ENCODE peak calls at places on chromosomes 4 and X, in five cellular contexts. H is BJ, Q is AG20443, G is T follicular helper cell, V is astrocyte of the cerebellum. N is an unnamed sample.

GRCh38 chr4:152536545-152537182 is 772 bp upstream of the FBXW7 start:
- DNase-seq in H (no peak), Q (peak), V (no peak), G (peak), N (peak)

GRCh38 chrX:13008851-13009250 is 33.9 kb downstream of the TMSB4X start:
- DNase-seq in G (no peak), V (no peak), H (no peak), Q (no peak), N (no peak)

GRCh38 chr4:74374561-74375327 is 9.8 kb downstream of the EREG start:
- DNase-seq in V (no peak), G (no peak), Q (peak), H (peak), N (no peak)

GRCh38 chrX:21798677-21799219 is 40.7 kb upstream of the MBTPS2 start:
- DNase-seq in G (no peak), V (peak), H (no peak), Q (no peak), N (no peak)

GRCh38 chr4:14434916-14435315 is 567.4 kb upstream of the CPEB2 start:
- DNase-seq in G (no peak), H (no peak), V (no peak), Q (peak), N (no peak)

GRCh38 chr4:72311291-72311690 is 257.7 kb downstream of the ADAMTS3 start:
- DNase-seq in V (no peak), Q (no peak), G (no peak), H (no peak), N (no peak)

GRCh38 chr4:6749340-6750171 is 33.0 kb upstream of the KIAA0232 start:
- DNase-seq in Q (peak), H (no peak), V (no peak), G (no peak), N (no peak)

GRCh38 chr4:40055379-40055872 is 1.2 kb upstream of the N4BP2 start:
- DNase-seq in G (no peak), Q (no peak), V (no peak), H (no peak), N (no peak)

GRCh38 chr4:162163892-162164759 is at the start of gene FSTL5:
- DNase-seq in H (no peak), G (no peak), V (peak), Q (peak), N (no peak)

GRCh38 chrX:34848281-34848680 is 94.3 kb upstream of the FAM47B start:
- DNase-seq in Q (peak), G (no peak), H (peak), V (no peak), N (no peak)

GRCh38 chr4:120692964-120693363 is 229.6 kb downstream of the PRDM5 start:
- DNase-seq in H (peak), V (peak), Q (peak), G (no peak), N (no peak)

GRCh38 chrX:123489011-123489410 is 243.8 kb downstream of the THOC2 start:
- DNase-seq in G (no peak), V (no peak), Q (peak), H (no peak), N (no peak)

GRCh38 chrX:66622209-66622608 is 16.7 kb downstream of the EDA2R start:
- DNase-seq in H (no peak), Q (peak), G (no peak), V (no peak), N (no peak)

GRCh38 chrX:72620550-72621145 is 48.0 kb upstream of the HDAC8 start:
- DNase-seq in G (no peak), H (peak), V (peak), Q (peak), N (no peak)

GRCh38 chr4:122798101-122798500 is 28.5 kb upstream of the FGF2 start:
- DNase-seq in H (peak), V (peak), Q (peak), G (no peak), N (no peak)

GRCh38 chr4:184104419-184105101 is 113.1 kb downstream of the ENPP6 start:
- DNase-seq in V (no peak), Q (no peak), G (no peak), H (no peak), N (no peak)